ENCODE peak calls at places on chromosomes 16 and 17, in seven cellular contexts. U is stimulated activated CD4-positive, alpha-beta T cell treated with anti-CD3 and anti-CD28 coated beads, Interleukin-2, amount 100 ng/mL, for 24 hours; N is HFF-Myc; K is fibroblast of pulmonary artery; M is RPMI7951; J is uterus; Q is neural crest cell. L is an unnamed sample.

GRCh38 chr16:86362155-86362849 is 148.0 kb upstream of the FOXF1 start:
- DNase-seq in U (no peak), N (no peak), K (no peak), M (peak), J (no peak), Q (no peak), L (no peak)

GRCh38 chr16:80122155-80122554 is 418.6 kb upstream of the DYNLRB2 start:
- DNase-seq in U (no peak), N (no peak), K (peak), M (peak), J (peak), Q (no peak), L (no peak)

GRCh38 chr17:1714488-1714979 is 4.4 kb upstream of the TLCD2 start:
- DNase-seq in U (peak), N (peak), K (peak), M (peak), J (peak), Q (peak), L (peak)

GRCh38 chr16:9048302-9048700 is 43.1 kb upstream of the HAPSTR1 start:
- DNase-seq in U (no peak), N (no peak), K (peak), M (peak), J (no peak), Q (no peak), L (no peak)

GRCh38 chr16:11670171-11671131 is 2.2 kb downstream of the SNN start:
- DNase-seq in U (peak), N (no peak), K (no peak), M (no peak), J (no peak), Q (no peak), L (peak)

GRCh38 chr17:74467221-74467951 is 952 bp downstream of the CD300A start:
- DNase-seq in U (no peak), N (no peak), K (no peak), M (no peak), J (no peak), Q (no peak), L (no peak)

GRCh38 chr17:50863221-50863843 is 2.8 kb downstream of the TOB1 start:
- DNase-seq in U (peak), N (no peak), K (peak), M (peak), J (no peak), Q (peak), L (no peak)

GRCh38 chr16:77037696-77038347 is 153.2 kb upstream of the MON1B start:
- DNase-seq in U (no peak), N (no peak), K (no peak), M (no peak), J (no peak), Q (no peak), L (no peak)

GRCh38 chr16:1876468-1876867 is 4.5 kb upstream of the MEIOB start:
- DNase-seq in U (no peak), N (no peak), K (no peak), M (no peak), J (no peak), Q (no peak), L (no peak)

GRCh38 chr16:52547834-52548215 is 882 bp upstream of the TOX3 start:
- DNase-seq in U (no peak), N (no peak), K (no peak), M (no peak), J (no peak), Q (no peak), L (no peak)

GRCh38 chr17:7714721-7715594 is 2.6 kb upstream of the DNAH2 start:
- DNase-seq in U (no peak), N (no peak), K (no peak), M (no peak), J (no peak), Q (no peak), L (no peak)

GRCh38 chr16:23403547-23403946 is 49.4 kb downstream of the COG7 start:
- DNase-seq in U (no peak), N (no peak), K (no peak), M (no peak), J (no peak), Q (no peak), L (no peak)

GRCh38 chr16:83847371-83848225 is 39.8 kb downstream of the HSBP1 start:
- DNase-seq in U (no peak), N (no peak), K (no peak), M (peak), J (no peak), Q (no peak), L (no peak)

GRCh38 chr17:7922499-7923289 is 6.6 kb upstream of the RNF227 start:
- DNase-seq in U (peak), N (peak), K (peak), M (peak), J (peak), Q (peak), L (peak)

GRCh38 chr17:82237083-82237745 is 8.4 kb downstream of the SLC16A3 start:
- DNase-seq in U (no peak), N (no peak), K (no peak), M (no peak), J (no peak), Q (no peak), L (peak)

GRCh38 chr17:10512856-10513255 is 5.5 kb downstream of the MYH1 start:
- DNase-seq in U (no peak), N (no peak), K (no peak), M (no peak), J (no peak), Q (no peak), L (no peak)

GRCh38 chr16:12293017-12293618 is 316.6 kb downstream of the SNX29 start:
- DNase-seq in U (no peak), N (no peak), K (no peak), M (no peak), J (no peak), Q (no peak), L (no peak)

GRCh38 chr16:79439866-79440265 is 160.7 kb downstream of the MAF start:
- DNase-seq in U (no peak), N (no peak), K (no peak), M (no peak), J (no peak), Q (no peak), L (no peak)

GRCh38 chr16:31706925-31707324 is 166.7 kb upstream of the ZNF267 start:
- DNase-seq in U (no peak), N (no peak), K (no peak), M (no peak), J (no peak), Q (no peak), L (no peak)

GRCh38 chr16:53991181-53992056 is 287.5 kb downstream of the FTO start:
- DNase-seq in U (no peak), N (peak), K (peak), M (peak), J (no peak), Q (no peak), L (no peak)

GRCh38 chr16:64416232-64417010 is 705.4 kb downstream of the CDH11 start:
- DNase-seq in U (no peak), N (no peak), K (peak), M (peak), J (no peak), Q (no peak), L (no peak)

GRCh38 chr17:11251561-11252107 is 10.6 kb downstream of the SHISA6 start:
- DNase-seq in U (no peak), N (no peak), K (no peak), M (no peak), J (no peak), Q (no peak), L (no peak)

GRCh38 chr16:66940236-66940635 is 4.9 kb downstream of the CES2 start:
- DNase-seq in U (no peak), N (no peak), K (no peak), M (no peak), J (no peak), Q (no peak), L (peak)

GRCh38 chr16:24526701-24527470 is 12.5 kb upstream of the RBBP6 start:
- DNase-seq in U (no peak), N (no peak), K (no peak), M (no peak), J (no peak), Q (no peak), L (no peak)

GRCh38 chr16:71440669-71441347 is 1.0 kb downstream of the TLE7 start:
- DNase-seq in U (peak), N (no peak), K (no peak), M (no peak), J (no peak), Q (no peak), L (no peak)

GRCh38 chr17:32503251-32504165 is 16.7 kb downstream of the CDK5R1 start:
- DNase-seq in U (no peak), N (no peak), K (no peak), M (no peak), J (no peak), Q (no peak), L (no peak)

GRCh38 chr17:61338874-61339478 is 60.7 kb upstream of the TBX2 start:
- DNase-seq in U (no peak), N (no peak), K (peak), M (peak), J (no peak), Q (no peak), L (no peak)

GRCh38 chr17:36731806-36732205 is 130.4 kb downstream of the MRM1 start:
- DNase-seq in U (no peak), N (no peak), K (peak), M (no peak), J (no peak), Q (no peak), L (no peak)

GRCh38 chr17:29597361-29598172 is 4.6 kb downstream of the ANKRD13B start:
- DNase-seq in U (no peak), N (no peak), K (no peak), M (no peak), J (peak), Q (no peak), L (no peak)

L was measured in psoas muscle.